ENCODE peak calls at places on chromosomes 2 and 18, in four cellular contexts. P is GM23248, M is iris pigment epithelial cell, E is HT-29. T is an unnamed sample.

GRCh38 chr2:15584767-15585469 is 6.8 kb upstream of the DDX1 start:
- DNase-seq in P (peak; percentile 56), M (peak; percentile 36), E (no peak), T (peak; percentile 54)

GRCh38 chr2:119424284-119425118 is 7.2 kb upstream of the TMEM37 start:
- DNase-seq in P (no peak), M (no peak), E (no peak), T (no peak)

GRCh38 chr2:99626158-99626557 is 136.3 kb upstream of the REV1 start:
- DNase-seq in P (no peak), M (no peak), E (no peak), T (no peak)

GRCh38 chr2:200396726-200397348 is 90.3 kb downstream of the SPATS2L start:
- DNase-seq in P (peak; percentile 57), M (peak; percentile 65), E (peak; percentile 37), T (peak; percentile 32)

GRCh38 chr2:152730591-152731333 is 12.3 kb downstream of the ARL6IP6 start:
- DNase-seq in P (peak; percentile 19), M (peak; percentile 70), E (peak; percentile 34), T (peak; percentile 56)

GRCh38 chr2:6945087-6945813 is 28.0 kb downstream of the RNF144A start:
- DNase-seq in P (no peak), M (no peak), E (no peak), T (no peak)

GRCh38 chr2:28434600-28434989 is 41.9 kb downstream of the FOSL2 start:
- DNase-seq in P (no peak), M (no peak), E (peak; percentile 17), T (no peak)

GRCh38 chr18:78883501-78883900 is 96.1 kb upstream of the SALL3 start:
- DNase-seq in P (no peak), M (no peak), E (no peak), T (no peak)

GRCh38 chr2:140257692-140258300 is 1477.6 kb upstream of the NXPH2 start:
- DNase-seq in P (no peak), M (no peak), E (no peak), T (peak; percentile 58)

GRCh38 chr2:231000211-231000904 is 4.4 kb downstream of the SPATA3 start:
- DNase-seq in P (peak; percentile 19), M (no peak), E (peak; percentile 40), T (no peak)

GRCh38 chr2:160347269-160347863 is 146.2 kb downstream of the RBMS1 start:
- DNase-seq in P (no peak), M (peak; percentile 83), E (no peak), T (no peak)

GRCh38 chr2:11411768-11412448 is 54.1 kb downstream of the E2F6 start:
- DNase-seq in P (peak; percentile 63), M (peak; percentile 33), E (peak; percentile 80), T (peak; percentile 39)

GRCh38 chr18:12324991-12325725 is 17.1 kb downstream of the TUBB6 start:
- DNase-seq in P (no peak), M (no peak), E (no peak), T (no peak)

GRCh38 chr2:146661494-146662096 is 1183.2 kb upstream of the ACVR2A start:
- DNase-seq in P (peak; percentile 69), M (peak; percentile 58), E (peak; percentile 57), T (peak; percentile 52)

GRCh38 chr18:55575066-55575465 is 12.9 kb downstream of the TCF4 start:
- DNase-seq in P (no peak), M (no peak), E (no peak), T (no peak)

T was measured in epithelial cell of esophagus.